ENCODE peak calls at places on chromosomes 1 and 21, in five cellular contexts. I is BE2C, G is H9, F is IMR-90, E is psoas muscle. A is an unnamed sample.

GRCh38 chr1:150981805-150982712 is at the start of gene ANXA9:
- DNase-seq in I (no peak), F (no peak), G (no peak), E (no peak), A (no peak)

GRCh38 chr1:19393051-19393450 is 80.9 kb downstream of the SLC66A1 start:
- DNase-seq in F (no peak), I (no peak), G (no peak), E (no peak), A (no peak)

GRCh38 chr1:1237874-1238701 is 6.1 kb downstream of the B3GALT6 start:
- DNase-seq in F (no peak), E (no peak), I (no peak), G (no peak), A (no peak)

GRCh38 chr21:37758997-37759396 is 157.3 kb downstream of the KCNJ6 start:
- DNase-seq in F (peak; percentile 62), G (peak; percentile 79), E (no peak), I (peak; percentile 27), A (no peak)

GRCh38 chr1:54245501-54245900 is 45.5 kb downstream of the MRPL37 start:
- DNase-seq in G (no peak), F (no peak), I (no peak), E (peak; percentile 54), A (no peak)

GRCh38 chr1:94743866-94744265 is 76.3 kb upstream of the SLC44A3 start:
- DNase-seq in I (no peak), F (peak; percentile 91), E (no peak), G (no peak), A (no peak)

GRCh38 chr1:53138991-53139884 is 3.2 kb downstream of the SLC1A7 start:
- DNase-seq in G (no peak), E (no peak), I (no peak), F (peak; percentile 43), A (no peak)

GRCh38 chr1:64745986-64746940 is 1.4 kb downstream of the RAVER2 start:
- DNase-seq in G (no peak), F (peak; percentile 35), E (no peak), I (no peak), A (no peak)

GRCh38 chr21:45869121-45870007 is 112.2 kb upstream of the COL6A1 start:
- DNase-seq in G (peak; percentile 22), F (peak; percentile 79), E (no peak), I (no peak), A (no peak)

GRCh38 chr1:61757945-61758344 is 15.7 kb downstream of the PATJ start:
- DNase-seq in E (no peak), F (peak; percentile 63), G (no peak), I (no peak), A (no peak)

GRCh38 chr1:13956386-13956785 is 256.4 kb downstream of the PRDM2 start:
- DNase-seq in I (no peak), F (no peak), E (no peak), G (no peak), A (no peak)

GRCh38 chr1:203278087-203278884 is 27.0 kb upstream of the BTG2 start:
- DNase-seq in F (peak; percentile 81), I (peak; percentile 82), E (peak; percentile 98), G (peak; percentile 72), A (peak; percentile 97)

GRCh38 chr1:245156736-245157505 is 2.1 kb downstream of the KIF26B start:
- DNase-seq in E (no peak), I (peak; percentile 71), F (peak; percentile 12), G (peak; percentile 52), A (no peak)

GRCh38 chr1:164659621-164660414 is 100.8 kb downstream of the PBX1 start:
- DNase-seq in E (peak; percentile 76), F (no peak), I (no peak), G (peak; percentile 51), A (no peak)

GRCh38 chr1:164664127-164664526 is 105.1 kb downstream of the PBX1 start:
- DNase-seq in F (no peak), E (no peak), I (no peak), G (no peak), A (no peak)

GRCh38 chr1:164662955-164663354 is 104.0 kb downstream of the PBX1 start:
- DNase-seq in F (no peak), E (no peak), I (no peak), G (no peak), A (no peak)

GRCh38 chr1:164662462-164662861 is 103.5 kb downstream of the PBX1 start:
- DNase-seq in E (no peak), I (no peak), F (no peak), G (no peak), A (no peak)

GRCh38 chr1:164660415-164661174 is 101.6 kb downstream of the PBX1 start:
- DNase-seq in G (no peak), I (no peak), E (no peak), F (peak; percentile 67), A (no peak)
- H3K27me3 ChIP-seq in G (no peaks in the 10 kb centered on the region), I (no peaks in the 10 kb centered on the region), E (no peaks in the 10 kb centered on the region), F (no peaks in the 10 kb centered on the region), A (no peaks in the 10 kb centered on the region)

DNA sequence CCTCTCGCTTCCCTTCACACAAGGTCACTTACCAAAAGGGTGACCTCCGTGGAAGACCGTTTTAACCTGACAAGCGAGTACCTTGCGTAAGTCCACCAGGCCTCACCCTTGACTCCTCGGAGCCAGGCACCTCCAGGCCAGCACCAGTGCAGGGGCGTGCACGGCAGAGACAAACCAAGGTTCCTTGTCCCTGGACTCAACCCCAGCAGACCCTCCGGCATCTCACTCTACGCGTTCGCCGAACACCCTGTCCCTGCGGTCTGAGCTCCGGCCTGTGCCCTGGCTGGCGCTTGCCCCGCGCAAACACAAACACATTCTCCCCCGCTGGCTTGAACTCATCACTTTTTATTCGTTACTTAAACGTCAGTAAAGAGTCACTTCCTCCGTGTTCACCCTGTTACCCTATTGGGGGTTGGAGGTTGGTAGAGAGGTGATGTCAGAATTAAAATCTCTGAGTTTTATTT is 4.6 kb downstream of the TBX15 start:
- DNase-seq in G (peak; percentile 44), E (peak; percentile 53), I (no peak), F (no peak), A (peak; percentile 41)
- H3K27me3 ChIP-seq in G (peaks cover 90% of the 10 kb centered on the region), E (no peaks in the 10 kb centered on the region), I (peaks cover 94% of the 10 kb centered on the region), F (peaks cover 97% of the 10 kb centered on the region), A (no peaks in the 10 kb centered on the region)

DNA sequence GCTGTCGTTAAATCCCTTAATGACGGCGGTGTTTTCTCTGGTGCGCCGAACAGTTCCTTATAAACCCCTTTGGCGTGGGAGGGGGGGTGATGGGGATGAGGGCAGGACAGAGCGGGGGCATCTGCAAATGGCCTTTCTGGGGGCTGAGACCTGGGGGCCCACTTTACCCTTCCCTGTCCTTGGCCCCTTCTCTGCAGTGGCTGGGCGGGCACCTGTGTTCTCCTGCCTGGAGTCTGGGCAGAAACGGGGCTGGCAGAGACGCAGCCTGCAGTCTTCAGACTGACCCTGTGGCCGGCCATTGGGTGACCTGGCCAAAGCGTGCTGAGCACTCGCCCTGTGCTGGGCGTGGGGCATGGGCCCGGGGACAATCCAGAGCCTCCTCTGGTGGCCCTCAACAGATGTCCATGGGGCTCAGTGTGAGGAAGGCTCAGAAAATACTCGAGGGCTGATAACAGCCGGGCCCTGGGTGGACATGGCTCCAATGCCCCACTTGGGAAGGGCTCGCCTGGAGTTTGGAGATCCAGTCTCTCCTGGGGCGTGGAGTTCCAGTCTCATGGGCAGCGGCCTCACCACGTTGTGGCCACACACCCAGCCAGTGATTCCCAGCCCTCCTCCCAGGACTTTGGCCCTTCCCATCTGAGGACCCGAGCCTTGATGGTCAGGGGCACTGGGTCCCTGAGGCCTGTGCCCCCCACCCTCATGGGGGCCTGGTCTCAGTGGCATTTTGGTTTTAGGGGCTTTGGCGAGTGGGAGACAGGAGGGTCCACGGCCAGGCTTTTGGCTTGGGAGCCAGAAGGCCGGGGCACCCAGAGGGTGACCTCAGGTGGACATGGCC is 50.7 kb upstream of the ACTRT2 start:
- DNase-seq in G (no peak), E (no peak), F (no peak), I (no peak), A (peak; percentile 13)
- H3K27me3 ChIP-seq in G (no peaks in the 10 kb centered on the region), E (peaks cover 19% of the 10 kb centered on the region), F (no peaks in the 10 kb centered on the region), I (peaks cover 8% of the 10 kb centered on the region), A (peaks cover 16% of the 10 kb centered on the region)

GRCh38 chr1:206508956-206509355 is 1.6 kb downstream of the RASSF5 start:
- DNase-seq in I (no peak), F (peak; percentile 72), E (peak; percentile 53), G (no peak), A (peak; percentile 74)
- H3K27me3 ChIP-seq in I (peaks cover 74% of the 10 kb centered on the region), F (no peaks in the 10 kb centered on the region), E (peaks cover 26% of the 10 kb centered on the region), G (peaks cover 20% of the 10 kb centered on the region), A (no peaks in the 10 kb centered on the region)

GRCh38 chr1:24931481-24932221 is 1.6 kb upstream of the RUNX3 start:
- DNase-seq in F (no peak), I (no peak), E (no peak), G (peak; percentile 65), A (no peak)
- H3K27me3 ChIP-seq in F (peaks cover 86% of the 10 kb centered on the region), I (peaks cover 77% of the 10 kb centered on the region), E (peaks cover 82% of the 10 kb centered on the region), G (peaks cover 63% of the 10 kb centered on the region), A (no peaks in the 10 kb centered on the region)

DNA sequence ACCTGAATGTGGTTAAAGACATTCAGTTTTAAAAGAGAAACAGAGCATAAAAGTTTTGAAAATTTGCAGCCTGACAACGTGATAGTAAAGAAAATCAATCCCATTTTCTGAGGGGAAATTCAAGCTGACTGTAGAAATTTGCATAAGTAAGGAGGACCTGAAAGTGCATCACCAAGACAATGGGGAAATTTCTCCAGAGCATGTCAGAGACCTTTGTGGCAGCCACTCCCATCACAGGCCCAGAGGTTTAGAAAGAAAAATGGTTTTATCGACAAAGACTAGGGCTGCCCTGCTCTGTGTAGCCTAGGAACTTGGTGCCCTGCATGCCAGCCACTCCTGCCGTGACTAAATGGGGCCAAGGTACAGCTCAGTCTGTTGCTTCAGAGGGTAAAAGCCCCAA is 1640.2 kb upstream of the PRMT6 start:
- DNase-seq in E (no peak), F (no peak), I (no peak), G (no peak), A (no peak)
- H3K27me3 ChIP-seq in E (no peaks in the 10 kb centered on the region), F (no peaks in the 10 kb centered on the region), I (no peaks in the 10 kb centered on the region), G (no peaks in the 10 kb centered on the region), A (no peaks in the 10 kb centered on the region)

DNA sequence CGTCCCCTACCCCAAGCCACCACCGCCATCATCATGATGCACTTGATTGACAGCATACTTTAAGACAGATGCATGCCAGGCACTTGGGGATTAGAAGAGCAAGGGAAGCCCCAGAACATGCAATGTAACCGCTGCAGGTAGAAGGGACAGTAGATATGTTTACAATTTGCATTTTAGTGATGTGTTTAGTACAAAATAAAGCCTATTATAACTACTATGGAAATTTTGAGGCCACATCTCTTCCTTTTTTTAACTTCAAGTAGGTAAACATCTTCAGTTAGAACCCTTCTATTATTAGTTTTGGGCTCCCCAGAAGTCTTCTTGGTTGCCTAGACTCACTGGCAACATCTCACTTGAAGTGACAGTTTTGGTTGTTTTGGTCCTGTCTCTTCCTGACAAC is 25.3 kb downstream of the CR1L start:
- DNase-seq in E (no peak), F (no peak), I (no peak), G (no peak), A (no peak)
- H3K27me3 ChIP-seq in E (peaks cover 54% of the 10 kb centered on the region), F (peaks cover 18% of the 10 kb centered on the region), I (peaks cover 38% of the 10 kb centered on the region), G (peaks cover 3% of the 10 kb centered on the region), A (peaks cover 46% of the 10 kb centered on the region)

GRCh38 chr1:201401700-201402099 is 2.6 kb upstream of the LAD1 start:
- DNase-seq in F (no peak), I (no peak), E (no peak), G (no peak), A (no peak)
- H3K27me3 ChIP-seq in F (peaks cover 81% of the 10 kb centered on the region), I (no peaks in the 10 kb centered on the region), E (peaks cover 11% of the 10 kb centered on the region), G (peaks cover 5% of the 10 kb centered on the region), A (peaks cover 48% of the 10 kb centered on the region)